ENCODE peak calls at places on chromosome 13, in six cellular contexts. U is suprapubic skin, G is OCI-LY7, O is Peyer's patch, V is transverse colon, I is cardiac muscle cell. F is an unnamed sample.

GRCh38 chr13:98482476-98483444 is 94.1 kb downstream of the STK24 start:
- DNase-seq in U (peak), G (peak), O (peak), V (peak), I (peak), F (peak)

GRCh38 chr13:50344717-50345116 is 329.5 kb downstream of the KCNRG start:
- DNase-seq in U (no peak), G (no peak), O (no peak), V (no peak), I (no peak), F (no peak)

GRCh38 chr13:74825170-74825948 is 656.6 kb downstream of the TBC1D4 start:
- DNase-seq in U (no peak), G (no peak), O (no peak), V (no peak), I (no peak), F (no peak)

GRCh38 chr13:27302643-27303262 is 32.1 kb downstream of the RASL11A start:
- DNase-seq in U (no peak), G (no peak), O (no peak), V (no peak), I (no peak), F (no peak)

GRCh38 chr13:34847751-34848150 is 94.3 kb upstream of the NBEA start:
- DNase-seq in U (no peak), G (no peak), O (no peak), V (no peak), I (peak), F (no peak)

GRCh38 chr13:111904166-111904565 is 162.8 kb upstream of the SOX1 start:
- DNase-seq in U (peak), G (no peak), O (no peak), V (no peak), I (no peak), F (no peak)

GRCh38 chr13:77620138-77620537 is 77.3 kb upstream of the SLAIN1 start:
- DNase-seq in U (no peak), G (no peak), O (no peak), V (no peak), I (no peak), F (no peak)

GRCh38 chr13:44904982-44905381 is 84.3 kb downstream of the NUFIP1 start:
- DNase-seq in U (peak), G (no peak), O (no peak), V (peak), I (no peak), F (peak)

GRCh38 chr13:71028884-71029283 is 838.1 kb downstream of the DACH1 start:
- DNase-seq in U (no peak), G (no peak), O (no peak), V (no peak), I (no peak), F (no peak)

GRCh38 chr13:31000889-31001288 is 68.4 kb downstream of the TEX26 start:
- DNase-seq in U (no peak), G (no peak), O (no peak), V (no peak), I (no peak), F (no peak)

GRCh38 chr13:20772401-20773131 is 1.2 kb downstream of the EEF1AKMT1 start:
- DNase-seq in U (no peak), G (no peak), O (no peak), V (no peak), I (no peak), F (no peak)

GRCh38 chr13:46211116-46211515 is 612 bp upstream of the LRRC63 start:
- DNase-seq in U (no peak), G (no peak), O (no peak), V (no peak), I (no peak), F (no peak)

GRCh38 chr13:109784590-109785140 is 1.7 kb downstream of the IRS2 start:
- DNase-seq in U (peak), G (no peak), O (peak), V (peak), I (peak), F (peak)
- H3K27ac ChIP-seq in U (peak), G (no peak), O (peak), V (peak), I (no peak), F (peak)

GRCh38 chr13:18739310-18739709 is 442.3 kb downstream of the TUBA3C start:
- DNase-seq in U (no peak), G (no peak), O (no peak), V (no peak), I (no peak), F (no peak)
- H3K4me3 ChIP-seq in U (no peak), G (no peak), O (no peak), V (no peak), I (no peak), F (no peak)

GRCh38 chr13:110309159-110309476 is 2.0 kb downstream of the COL4A2 start:
- DNase-seq in U (no peak), G (no peak), O (no peak), V (no peak), I (no peak), F (no peak)
- H3K27ac ChIP-seq in U (no peak), G (no peak), O (peak), V (peak), I (no peak), F (peak)

GRCh38 chr13:110869805-110870706 is 44.8 kb downstream of the ANKRD10 start:
- DNase-seq in U (peak), G (no peak), O (peak), V (peak), I (peak), F (peak)
- H3K4me3 ChIP-seq in U (peak), G (no peak), O (peak), V (peak), I (no peak), F (peak)

DNA sequence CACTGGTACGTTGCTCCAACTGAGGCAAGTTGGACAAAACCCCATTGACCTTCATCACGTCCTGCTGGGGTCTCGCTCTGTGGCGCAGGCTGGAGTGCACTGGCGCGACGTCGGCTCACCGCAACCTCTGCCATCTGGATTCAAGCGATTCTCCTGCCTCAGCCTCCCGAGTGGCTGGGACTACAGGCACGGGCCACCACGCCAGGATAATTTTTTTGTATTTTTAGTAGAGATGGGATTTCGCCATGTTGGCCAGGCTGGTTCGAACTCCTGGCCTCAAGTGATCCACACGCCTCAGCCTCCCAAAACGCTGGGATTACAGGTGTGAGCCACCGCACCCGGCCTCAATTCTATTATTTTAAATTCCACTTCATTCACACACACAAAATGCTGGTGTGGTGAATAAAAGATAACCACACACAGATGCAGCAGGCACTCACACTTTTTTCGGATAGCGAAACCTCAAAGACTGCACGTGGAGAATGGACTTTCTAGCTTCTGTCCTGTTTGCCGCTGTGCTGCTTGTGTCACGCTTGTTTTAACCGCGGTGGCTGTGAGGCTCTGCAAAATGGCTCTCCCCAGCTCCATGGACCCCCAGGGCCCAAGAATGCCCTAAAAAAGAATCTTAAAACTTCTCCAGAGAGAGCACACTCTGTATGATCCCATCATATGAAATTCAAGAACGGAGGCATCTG is 58.4 kb downstream of the COL4A1 start:
- DNase-seq in U (no peak), G (no peak), O (no peak), V (no peak), I (no peak), F (no peak)
- H3K27ac ChIP-seq in U (peak), G (no peak), O (peak), V (peak), I (peak), F (peak)

GRCh38 chr13:37602743-37603381 is 4.3 kb upstream of the POSTN start:
- DNase-seq in U (no peak), G (peak), O (no peak), V (no peak), I (peak), F (no peak)

GRCh38 chr13:37599509-37599908 is 941 bp upstream of the POSTN start:
- DNase-seq in U (no peak), G (no peak), O (no peak), V (no peak), I (no peak), F (no peak)

GRCh38 chr13:37598572-37598971 is at the start of gene POSTN:
- DNase-seq in U (no peak), G (no peak), O (no peak), V (no peak), I (peak), F (no peak)

GRCh38 chr13:37595162-37595561 is 3.4 kb downstream of the POSTN start:
- DNase-seq in U (no peak), G (no peak), O (no peak), V (no peak), I (no peak), F (no peak)

DNA sequence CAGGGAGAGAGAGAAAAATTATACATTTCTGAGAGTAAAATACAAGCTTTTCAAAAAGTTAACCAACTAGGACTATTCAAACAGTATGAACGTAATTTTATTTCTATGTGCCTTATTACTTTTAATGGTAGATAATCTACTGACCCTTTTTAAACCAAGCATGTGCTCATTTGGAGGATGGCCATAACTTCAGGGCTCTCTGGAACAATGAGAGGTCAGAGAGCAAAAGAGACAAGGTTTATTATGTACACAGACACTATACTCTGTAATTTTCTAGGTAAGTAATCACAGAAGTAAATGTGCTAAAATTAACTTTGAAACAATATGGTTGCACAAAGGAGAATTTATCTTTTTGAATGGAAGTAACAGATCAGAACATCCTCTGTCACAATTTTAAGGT is 1.1 kb downstream of the POSTN start:
- DNase-seq in U (no peak), G (no peak), O (no peak), V (no peak), I (no peak), F (no peak)
- H3K4me3 ChIP-seq in U (peak), G (no peak), O (no peak), V (peak), I (no peak), F (no peak)

GRCh38 chr13:24096659-24097058 is 63.9 kb upstream of the SPATA13 start:
- DNase-seq in U (no peak), G (no peak), O (no peak), V (no peak), I (no peak), F (no peak)
- H3K27ac ChIP-seq in U (no peak), G (no peak), O (no peak), V (no peak), I (no peak), F (no peak)

F was measured in tibial nerve.